ENCODE peak calls at places on chromosome 9, in six cellular contexts. H, A, N, B, I and Z are unnamed samples.

GRCh38 chr9:109307380-109308240 is 13.2 kb downstream of the EPB41L4B start:
- ATAC-seq in H (peak; percentile 35), I (no peak), B (no peak), A (no peak), N (peak; percentile 78), Z (no peak)

GRCh38 chr9:80884180-80884579 is 805.2 kb downstream of the TLE1 start:
- ATAC-seq in H (no peak), N (no peak), A (no peak), B (no peak), I (no peak), Z (no peak)

GRCh38 chr9:124225945-124226344 is 31.8 kb upstream of the NEK6 start:
- ATAC-seq in B (no peak), I (no peak), N (no peak), H (no peak), A (no peak), Z (no peak)

GRCh38 chr9:87725356-87725899 is 491 bp upstream of the CTSL start:
- ATAC-seq in H (peak; percentile 2), A (peak; percentile 54), N (peak; percentile 75), B (no peak), I (peak; percentile 10), Z (peak; percentile 41)

GRCh38 chr9:137435980-137436760 is 5.0 kb downstream of the ENTPD8 start:
- ATAC-seq in I (peak; percentile 40), N (peak; percentile 89), H (peak; percentile 96), B (no peak), A (peak; percentile 96), Z (peak; percentile 73)

GRCh38 chr9:69604568-69605219 is 67.5 kb downstream of the APBA1 start:
- ATAC-seq in H (no peak), N (no peak), A (no peak), B (no peak), I (no peak), Z (no peak)

GRCh38 chr9:132197315-132197714 is 35.5 kb downstream of the NTNG2 start:
- ATAC-seq in H (no peak), N (no peak), I (no peak), B (no peak), A (no peak), Z (no peak)

GRCh38 chr9:81596671-81597426 is 92.5 kb downstream of the TLE1 start:
- ATAC-seq in A (no peak), N (no peak), B (no peak), I (no peak), H (no peak), Z (no peak)

GRCh38 chr9:94554439-94555331 is at the start of gene PCAT7:
- ATAC-seq in I (peak; percentile 79), N (peak; percentile 99), H (peak; percentile 96), A (no peak), B (no peak), Z (peak; percentile 41)

GRCh38 chr9:1208185-1208584 is 158.0 kb downstream of the DMRT2 start:
- ATAC-seq in A (peak; percentile 17), H (peak; percentile 71), N (no peak), I (no peak), B (no peak), Z (peak; percentile 83)

GRCh38 chr9:27112235-27112634 is 3.2 kb downstream of the TEK start:
- ATAC-seq in I (peak; percentile 59), A (no peak), N (no peak), H (no peak), B (no peak), Z (peak; percentile 34)

GRCh38 chr9:36316629-36317317 is 58.5 kb upstream of the GNE start:
- ATAC-seq in A (peak; percentile 37), B (no peak), N (no peak), I (no peak), H (no peak), Z (peak; percentile 19)

GRCh38 chr9:36317766-36318165 is 59.5 kb upstream of the GNE start:
- ATAC-seq in H (peak; percentile 8), A (no peak), I (peak; percentile 22), N (peak; percentile 55), B (no peak), Z (peak; percentile 41)

GRCh38 chr9:36316049-36316448 is 57.8 kb upstream of the GNE start:
- ATAC-seq in N (no peak), B (no peak), A (no peak), I (no peak), H (no peak), Z (no peak)

GRCh38 chr9:36315283-36315682 is 57.0 kb upstream of the GNE start:
- ATAC-seq in I (no peak), B (no peak), A (no peak), H (no peak), N (no peak), Z (no peak)

DNA sequence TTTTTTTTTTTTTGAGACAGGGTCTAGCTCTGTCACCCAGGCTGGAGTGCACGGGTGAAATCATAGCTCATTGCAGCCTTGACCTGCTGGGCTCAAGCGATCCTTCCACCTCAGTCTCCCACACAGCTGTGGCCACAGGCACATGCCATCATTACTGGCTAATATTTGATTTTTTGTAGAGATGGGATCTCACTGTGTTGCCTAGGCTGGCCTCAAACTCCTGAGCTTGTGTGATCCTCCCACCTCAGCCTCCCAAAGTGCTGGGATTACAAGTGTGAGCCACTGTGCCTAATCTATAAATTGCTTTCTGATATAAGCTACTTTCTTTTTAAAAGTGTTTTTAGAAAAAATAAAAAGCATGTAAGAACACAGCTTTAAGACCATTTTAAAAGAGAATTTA is 56.5 kb upstream of the GNE start:
- ATAC-seq in N (no peak), A (no peak), B (no peak), H (no peak), I (no peak), Z (no peak)
- H3K27ac ChIP-seq in N (peak overlapping the region; percentile 99), A (no peak overlapping the region), B (no peak overlapping the region), H (no peak overlapping the region), I (no peak overlapping the region), Z (no peak overlapping the region)

GRCh38 chr9:71003346-71003745 is 118.1 kb downstream of the TRPM3 start:
- ATAC-seq in I (no peak), H (no peak), N (no peak), B (no peak), A (no peak), Z (no peak)
- TF ChIP-seq CTCF in I (no peak), H (no peak), N (no peak), B (no peak), A (no peak), Z (no peak)

GRCh38 chr9:130918870-130919558 is 20.0 kb downstream of the FIBCD1 start:
- ATAC-seq in A (no peak), N (no peak), H (no peak), I (peak; percentile 41), B (no peak), Z (no peak)
- H3K27ac ChIP-seq in A (no peak overlapping the region), N (no peak overlapping the region), H (no peak overlapping the region), I (no peak overlapping the region), B (no peak overlapping the region), Z (no peak overlapping the region)

GRCh38 chr9:31916591-31917223 is 467.7 kb upstream of the ACO1 start:
- ATAC-seq in B (no peak), N (no peak), I (no peak), A (no peak), H (no peak), Z (no peak)
- TF ChIP-seq CTCF in B (no peak), N (no peak), I (no peak), A (no peak), H (no peak), Z (no peak)

GRCh38 chr9:98219794-98220370 is 27.4 kb upstream of the CORO2A start:
- ATAC-seq in A (no peak), N (no peak), H (peak; percentile 13), I (no peak), B (no peak), Z (no peak)
- H3K27ac ChIP-seq in A (peak overlapping the region; percentile 16), N (peak overlapping the region; percentile 86), H (peak overlapping the region; percentile 67), I (no peak overlapping the region), B (no peak overlapping the region), Z (no peak overlapping the region)

GRCh38 chr9:5429873-5430564 is 7.7 kb downstream of the PLGRKT start:
- ATAC-seq in H (no peak), A (no peak), B (no peak), I (no peak), N (no peak), Z (no peak)

GRCh38 chr9:5428172-5428571 is 9.6 kb downstream of the PLGRKT start:
- ATAC-seq in A (no peak), I (no peak), B (no peak), N (no peak), H (peak; percentile 62), Z (no peak)

GRCh38 chr9:5427005-5427404 is 10.7 kb downstream of the PLGRKT start:
- ATAC-seq in A (no peak), I (no peak), H (no peak), B (no peak), N (no peak), Z (no peak)

GRCh38 chr9:5428794-5429528 is 8.8 kb downstream of the PLGRKT start:
- ATAC-seq in N (no peak), A (no peak), H (no peak), B (no peak), I (no peak), Z (no peak)

GRCh38 chr9:5430912-5431311 is 6.8 kb downstream of the PLGRKT start:
- ATAC-seq in N (peak; percentile 66), I (no peak), A (no peak), B (no peak), H (no peak), Z (no peak)
- TF ChIP-seq CTCF in N (no peak), I (no peak), A (peak; percentile 6), B (no peak), H (no peak), Z (no peak)